ENCODE peak calls at places on chromosomes 16 and 17, in six cellular contexts. N is mesenchymal stem cell, R is H9, H is H1, K is trophoblast cell, Y is neuronal stem cell. C is an unnamed sample.
A peak's percentile ranks its signal among the peaks of the same experiment; 100 is the strongest.

GRCh38 chr17:56594528-56595418 is 1.3 kb downstream of the NOG start:
- DNase-seq in H (peak; percentile 74), R (peak; percentile 77), K (peak; percentile 42), N (peak; percentile 56), Y (peak; percentile 48), C (peak; percentile 10)

GRCh38 chr17:78500806-78501205 is 76.4 kb downstream of the DNAH17 start:
- DNase-seq in N (no peak), H (no peak), K (no peak), R (no peak), Y (no peak), C (no peak)

GRCh38 chr16:15795615-15796014 is 61.2 kb downstream of the MYH11 start:
- DNase-seq in N (no peak), R (no peak), K (no peak), H (no peak), Y (no peak), C (no peak)

GRCh38 chr16:79372504-79373184 is 227.9 kb downstream of the MAF start:
- DNase-seq in Y (no peak), N (peak; percentile 86), K (peak; percentile 80), R (no peak), H (no peak), C (no peak)

GRCh38 chr17:18166894-18167293 is 16.7 kb upstream of the ALKBH5 start:
- DNase-seq in K (no peak), N (no peak), R (no peak), Y (no peak), H (no peak), C (no peak)

GRCh38 chr17:58706351-58707140 is 14.1 kb downstream of the RAD51C start:
- DNase-seq in N (no peak), K (peak; percentile 55), R (no peak), H (no peak), Y (no peak), C (no peak)

GRCh38 chr16:11586856-11587642 is at the start of gene LITAF:
- DNase-seq in K (no peak), Y (peak; percentile 52), N (peak; percentile 64), H (peak; percentile 79), R (peak; percentile 61), C (peak; percentile 42)

GRCh38 chr17:63701477-63702222 is 1.7 kb upstream of the LIMD2 start:
- DNase-seq in K (no peak), R (no peak), Y (no peak), N (no peak), H (no peak), C (no peak)

GRCh38 chr17:58335779-58336455 is 7.3 kb upstream of the TSPOAP1 start:
- DNase-seq in H (no peak), N (no peak), K (no peak), R (no peak), Y (no peak), C (no peak)

GRCh38 chr16:4825196-4825595 is 21.9 kb downstream of the GLYR1 start:
- DNase-seq in K (no peak), N (no peak), H (no peak), R (no peak), Y (no peak), C (no peak)

GRCh38 chr17:73822371-73822770 is 178.1 kb upstream of the SDK2 start:
- DNase-seq in K (no peak), Y (no peak), H (no peak), N (no peak), R (no peak), C (no peak)

GRCh38 chr17:17214646-17215436 is 8.7 kb upstream of the PLD6 start:
- DNase-seq in Y (no peak), N (no peak), R (peak; percentile 35), H (no peak), K (no peak), C (no peak)

GRCh38 chr16:14325921-14326401 is 254.8 kb downstream of the MRTFB start:
- DNase-seq in R (no peak), K (no peak), Y (no peak), N (no peak), H (no peak), C (no peak)

GRCh38 chr17:75153854-75154194 is 488 bp downstream of the JPT1 start:
- DNase-seq in N (peak; percentile 43), Y (no peak), R (no peak), H (no peak), K (no peak), C (no peak)

GRCh38 chr17:8828517-8828875 is 29.3 kb upstream of the MFSD6L start:
- DNase-seq in Y (no peak), H (no peak), R (no peak), K (no peak), N (no peak), C (no peak)

GRCh38 chr16:89140981-89141883 is 30.3 kb upstream of the CDH15 start:
- DNase-seq in Y (no peak), R (no peak), N (no peak), H (no peak), K (no peak), C (no peak)

GRCh38 chr17:17132746-17133145 is 73.4 kb downstream of the PLD6 start:
- DNase-seq in R (no peak), Y (peak; percentile 54), H (no peak), N (no peak), K (no peak), C (no peak)

GRCh38 chr16:68760671-68761275 is 23.7 kb downstream of the CDH1 start:
- DNase-seq in N (peak; percentile 66), R (no peak), K (no peak), H (no peak), Y (no peak), C (peak; percentile 13)

DNA sequence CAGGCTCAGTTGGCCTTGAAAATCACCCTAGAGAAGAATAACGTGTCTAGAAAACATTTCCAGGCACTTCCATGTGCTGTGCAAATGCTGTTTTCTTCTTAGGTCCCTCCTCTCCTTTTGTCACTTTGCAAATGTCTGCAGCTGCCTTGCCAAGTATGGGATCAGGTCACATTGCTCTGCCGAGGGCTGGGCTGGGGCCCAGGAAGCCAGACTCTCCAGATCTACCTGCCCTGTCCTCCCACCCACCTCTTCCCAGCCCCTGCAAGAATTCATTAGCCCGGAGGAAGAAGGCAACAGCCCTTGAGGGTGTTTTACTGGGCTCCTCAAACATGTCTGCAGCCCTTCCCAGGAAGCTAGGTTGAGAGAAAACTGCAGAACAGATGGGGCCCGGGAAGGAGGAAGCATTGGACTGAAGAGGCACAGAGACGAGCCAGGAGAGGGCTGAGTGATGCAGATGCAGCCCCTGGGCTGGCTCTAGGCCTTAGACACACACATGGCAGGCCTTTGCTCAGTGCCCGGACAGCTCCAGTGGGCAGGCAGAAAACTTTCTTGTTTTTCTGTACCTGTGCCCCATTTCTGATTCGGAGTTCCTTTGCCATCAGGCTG is 47.2 kb downstream of the WSB1 start:
- DNase-seq in Y (no peak), N (no peak), H (no peak), K (no peak), R (no peak), C (no peak)
- H2AK5ac ChIP-seq in Y (no peak overlapping the region), N (no peak overlapping the region), H (no peak overlapping the region), K (no peak overlapping the region), R (no peak overlapping the region), C (peak overlapping the region; percentile 31)

GRCh38 chr17:2393954-2394749 is 6.7 kb downstream of the MNT start:
- DNase-seq in K (no peak), Y (no peak), N (peak; percentile 43), R (peak; percentile 92), H (no peak), C (no peak)
- H2AK5ac ChIP-seq in K (peak overlapping the region; percentile 82), Y (peak overlapping the region; percentile 82), N (peak overlapping the region; percentile 74), R (no peak overlapping the region), H (peak overlapping the region; percentile 60), C (peak overlapping the region; percentile 98)

GRCh38 chr17:42566873-42567573 is at the start of gene MLX:
- DNase-seq in H (peak; percentile 99), Y (peak; percentile 87), N (peak; percentile 89), K (peak; percentile 93), R (peak; percentile 95), C (peak; percentile 85)
- H2AK5ac ChIP-seq in H (peak within 1 kb of the TSS; percentile 45), Y (peak within 1 kb of the TSS; percentile 77), N (peak within 1 kb of the TSS; percentile 66), K (peak within 1 kb of the TSS; percentile 96), R (no peak within 1 kb of the TSS), C (peak within 1 kb of the TSS; percentile 100)

GRCh38 chr17:83162035-83162745 is 82.8 kb downstream of the METRNL start:
- DNase-seq in R (no peak), K (no peak), H (no peak), N (no peak), Y (no peak), C (no peak)
- H2AK5ac ChIP-seq in R (no peak overlapping the region), K (no peak overlapping the region), H (no peak overlapping the region), N (no peak overlapping the region), Y (no peak overlapping the region), C (peak overlapping the region; percentile 75)

GRCh38 chr16:83830769-83831450 is 23.1 kb downstream of the HSBP1 start:
- DNase-seq in Y (no peak), R (no peak), K (no peak), N (no peak), H (no peak), C (no peak)
- H2AK5ac ChIP-seq in Y (no peak overlapping the region), R (no peak overlapping the region), K (no peak overlapping the region), N (no peak overlapping the region), H (no peak overlapping the region), C (no peak overlapping the region)

GRCh38 chr16:85560932-85561247 is 52.2 kb upstream of the GSE1 start:
- DNase-seq in H (no peak), R (no peak), N (no peak), Y (no peak), K (no peak), C (no peak)
- H2AK5ac ChIP-seq in H (no peak overlapping the region), R (no peak overlapping the region), N (no peak overlapping the region), Y (peak overlapping the region; percentile 88), K (no peak overlapping the region), C (no peak overlapping the region)

GRCh38 chr17:59707182-59707970 is at the start of the genes PTRH2 and VMP1:
- DNase-seq in N (peak; percentile 100), Y (peak; percentile 99), R (peak; percentile 100), K (peak; percentile 100), H (peak; percentile 92), C (peak; percentile 100)
- H2AK5ac ChIP-seq in N (peak within 1 kb of the TSS; percentile 14), Y (peak within 1 kb of the TSS; percentile 63), R (no peak within 1 kb of the TSS), K (peak within 1 kb of the TSS; percentile 77), H (no peak within 1 kb of the TSS), C (peak within 1 kb of the TSS; percentile 82)